ENCODE peak calls at places on chromosome 4, in ten cellular contexts. T is small intestine, U is substantia nigra, D is cortex of kidney, F is left lung, P is stromal cell of bone marrow, C is GM12891, O is neural crest cell, E is Kasumi-1, K is bronchial epithelial cell. R is an unnamed sample.

GRCh38 chr4:146132445-146132844 is 43.1 kb upstream of the LSM6 start:
- DNase-seq in T (no peak), U (no peak), D (no peak), F (no peak), P (peak; percentile 18), C (peak; percentile 8), O (no peak), E (no peak), K (peak; percentile 51), R (no peak)

GRCh38 chr4:7206856-7207567 is 14.7 kb downstream of the SORCS2 start:
- DNase-seq in T (no peak), U (peak; percentile 63), D (no peak), F (peak; percentile 91), P (peak; percentile 88), C (no peak), O (no peak), E (no peak), K (peak; percentile 56), R (peak; percentile 62)

GRCh38 chr4:119493419-119493818 is 135.2 kb downstream of the PDE5A start:
- DNase-seq in T (peak; percentile 21), U (no peak), D (no peak), F (no peak), P (no peak), C (no peak), O (no peak), E (peak; percentile 44), K (peak; percentile 9), R (no peak)

GRCh38 chr4:182770969-182771330 is 146.2 kb downstream of the DCTD start:
- DNase-seq in T (no peak), U (no peak), D (no peak), F (no peak), P (no peak), C (no peak), O (no peak), E (no peak), K (no peak), R (no peak)

GRCh38 chr4:187184513-187184912 is 460.9 kb upstream of the FAT1 start:
- DNase-seq in T (peak; percentile 51), U (no peak), D (no peak), F (no peak), P (no peak), C (no peak), O (no peak), E (no peak), K (no peak), R (no peak)

GRCh38 chr4:35939746-35940145 is 304.6 kb downstream of the ARAP2 start:
- DNase-seq in T (no peak), U (no peak), D (no peak), F (no peak), P (no peak), C (no peak), O (no peak), E (no peak), K (peak; percentile 6), R (no peak)

GRCh38 chr4:174365018-174365587 is 81.4 kb downstream of the CEP44 start:
- DNase-seq in T (peak; percentile 44), U (no peak), D (no peak), F (no peak), P (peak; percentile 40), C (no peak), O (peak; percentile 14), E (peak; percentile 55), K (peak; percentile 41), R (no peak)

GRCh38 chr4:145609494-145610427 is 9.4 kb upstream of the MMAA start:
- DNase-seq in T (peak; percentile 75), U (peak; percentile 46), D (no peak), F (no peak), P (peak; percentile 49), C (no peak), O (peak; percentile 68), E (peak; percentile 73), K (peak; percentile 76), R (peak; percentile 58)

GRCh38 chr4:121189811-121190210 is 25.7 kb upstream of the TNIP3 start:
- DNase-seq in T (peak; percentile 51), U (no peak), D (no peak), F (no peak), P (no peak), C (no peak), O (no peak), E (peak; percentile 55), K (no peak), R (no peak)

GRCh38 chr4:12231098-12231497 is 802.4 kb upstream of the HS3ST1 start:
- DNase-seq in T (no peak), U (no peak), D (no peak), F (no peak), P (no peak), C (no peak), O (no peak), E (no peak), K (no peak), R (no peak)

R was measured in body of pancreas.